ENCODE peak calls at places on chromosomes 1 and 21, in seven cellular contexts. S is suprapubic skin, W is HL-60, I is Panc1, O is spleen, K is GM12878, M is SK-N-SH. G is an unnamed sample.

GRCh38 chr1:214037468-214037867 is 49.7 kb downstream of the PROX1 start:
- DNase-seq in S (no peak), W (no peak), I (no peak), O (no peak), K (no peak), M (no peak), G (no peak)

GRCh38 chr1:36534711-36535412 is 52.1 kb upstream of the CSF3R start:
- DNase-seq in S (peak; percentile 28), W (no peak), I (no peak), O (no peak), K (no peak), M (no peak), G (no peak)

GRCh38 chr1:33654267-33654832 is 181.9 kb downstream of the ZSCAN20 start:
- DNase-seq in S (no peak), W (no peak), I (no peak), O (no peak), K (no peak), M (peak; percentile 42), G (no peak)

GRCh38 chr1:110475358-110476027 is 24.5 kb downstream of the PROK1 start:
- DNase-seq in S (no peak), W (no peak), I (no peak), O (peak; percentile 52), K (no peak), M (no peak), G (no peak)

GRCh38 chr1:30505853-30506784 is 217.3 kb downstream of the MATN1 start:
- DNase-seq in S (no peak), W (no peak), I (no peak), O (no peak), K (no peak), M (no peak), G (peak; percentile 21)

GRCh38 chr1:157697781-157698569 is 2.6 kb downstream of the FCRL3 start:
- DNase-seq in S (no peak), W (no peak), I (no peak), O (no peak), K (no peak), M (no peak), G (no peak)

GRCh38 chr21:15023782-15024181 is 41.0 kb downstream of the NRIP1 start:
- DNase-seq in S (no peak), W (no peak), I (no peak), O (no peak), K (no peak), M (no peak), G (no peak)

GRCh38 chr1:101108123-101108522 is 82.5 kb upstream of the DPH5 start:
- DNase-seq in S (no peak), W (no peak), I (no peak), O (no peak), K (no peak), M (no peak), G (no peak)

GRCh38 chr21:31557956-31558838 is 101.3 kb upstream of the SOD1 start:
- DNase-seq in S (no peak), W (no peak), I (no peak), O (peak; percentile 78), K (no peak), M (peak; percentile 84), G (no peak)

GRCh38 chr1:51953079-51953478 is 37.4 kb downstream of the RAB3B start:
- DNase-seq in S (no peak), W (no peak), I (no peak), O (no peak), K (peak; percentile 23), M (no peak), G (no peak)

GRCh38 chr1:30675761-30676160 is 47.6 kb downstream of the MATN1 start:
- DNase-seq in S (no peak), W (peak; percentile 12), I (no peak), O (no peak), K (no peak), M (no peak), G (no peak)

GRCh38 chr1:235266325-235266724 is 61.7 kb downstream of the ARID4B start:
- DNase-seq in S (no peak), W (no peak), I (no peak), O (no peak), K (no peak), M (peak; percentile 34), G (no peak)

GRCh38 chr1:12542596-12543592 is 75.1 kb downstream of the DHRS3 start:
- DNase-seq in S (no peak), W (no peak), I (no peak), O (peak; percentile 11), K (no peak), M (no peak), G (no peak)

GRCh38 chr1:2982615-2983318 is 38.5 kb upstream of the ACTRT2 start:
- DNase-seq in S (peak; percentile 46), W (no peak), I (no peak), O (peak; percentile 59), K (no peak), M (no peak), G (no peak)

GRCh38 chr1:233328661-233329498 is 1.4 kb downstream of the MAP3K21 start:
- DNase-seq in S (peak; percentile 61), W (no peak), I (no peak), O (no peak), K (no peak), M (no peak), G (peak; percentile 29)

GRCh38 chr1:23303524-23303923 is 40.6 kb downstream of the HNRNPR start:
- DNase-seq in S (no peak), W (no peak), I (no peak), O (no peak), K (no peak), M (no peak), G (no peak)

GRCh38 chr1:90144820-90145219 is 149.9 kb downstream of the ZNF326 start:
- DNase-seq in S (no peak), W (no peak), I (no peak), O (no peak), K (no peak), M (no peak), G (no peak)

GRCh38 chr1:166470465-166470864 is 303.7 kb upstream of the FAM78B start:
- DNase-seq in S (no peak), W (no peak), I (no peak), O (no peak), K (no peak), M (no peak), G (no peak)

GRCh38 chr1:31735571-31735970 is 28.6 kb downstream of the ADGRB2 start:
- DNase-seq in S (no peak), W (no peak), I (no peak), O (no peak), K (no peak), M (no peak), G (no peak)

GRCh38 chr1:17551755-17552234 is 12.3 kb downstream of the ARHGEF10L start:
- DNase-seq in S (no peak), W (no peak), I (no peak), O (no peak), K (no peak), M (peak; percentile 89), G (peak; percentile 71)

GRCh38 chr1:11134352-11135266 is 34.9 kb upstream of the EXOSC10 start:
- DNase-seq in S (no peak), W (no peak), I (no peak), O (no peak), K (no peak), M (peak; percentile 78), G (no peak)

GRCh38 chr1:226550671-226551041 is 2.1 kb downstream of the STUM start:
- DNase-seq in S (no peak), W (no peak), I (no peak), O (no peak), K (no peak), M (no peak), G (no peak)

GRCh38 chr1:226553594-226554279 is 5.2 kb downstream of the STUM start:
- DNase-seq in S (no peak), W (no peak), I (no peak), O (no peak), K (no peak), M (no peak), G (no peak)

GRCh38 chr1:226549937-226550670 is 1.5 kb downstream of the STUM start:
- DNase-seq in S (no peak), W (no peak), I (no peak), O (no peak), K (no peak), M (peak; percentile 84), G (peak; percentile 68)

GRCh38 chr1:226551299-226551698 is 2.7 kb downstream of the STUM start:
- DNase-seq in S (no peak), W (no peak), I (no peak), O (no peak), K (no peak), M (no peak), G (no peak)

GRCh38 chr1:226552061-226552460 is 3.5 kb downstream of the STUM start:
- DNase-seq in S (no peak), W (no peak), I (no peak), O (no peak), K (no peak), M (no peak), G (no peak)
- TF ChIP-seq POLR2AphosphoS5 in S (no peak), W (no peak), I (no peak), O (no peak), K (no peak), M (no peak), G (no peak)

DNA sequence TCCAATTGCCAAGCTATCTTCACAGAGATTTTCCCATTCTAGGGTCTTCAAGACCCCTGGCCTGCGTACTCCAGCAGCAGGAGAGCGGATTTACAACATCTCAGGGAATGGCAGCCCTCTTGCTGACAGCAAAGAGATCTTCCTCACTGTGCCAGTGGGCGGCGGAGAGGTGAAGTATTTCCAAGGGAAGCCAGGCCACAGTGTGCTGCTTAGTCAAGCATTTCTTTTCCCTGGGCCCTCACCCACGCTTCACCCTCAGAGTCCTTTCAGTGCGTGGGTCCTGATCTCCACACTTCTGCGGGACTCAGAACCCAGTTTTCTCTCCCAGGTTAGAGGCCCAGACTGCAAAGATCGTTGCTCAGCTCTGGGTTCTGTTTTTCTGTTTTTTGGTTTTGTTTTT is 13.1 kb downstream of the CDCA8 start:
- DNase-seq in S (no peak), W (no peak), I (no peak), O (no peak), K (no peak), M (no peak), G (no peak)
- H3K27ac ChIP-seq in S (no peak overlapping the region), W (no peak overlapping the region), I (no peak overlapping the region), O (no peak overlapping the region), K (peak overlapping the region; percentile 28), M (no peak overlapping the region), G (no peak overlapping the region)

GRCh38 chr1:66302184-66302742 is 231.7 kb upstream of the SGIP1 start:
- DNase-seq in S (no peak), W (no peak), I (no peak), O (no peak), K (no peak), M (no peak), G (no peak)
- TF ChIP-seq POLR2AphosphoS5 in S (no peak), W (no peak), I (no peak), O (no peak), K (no peak), M (no peak), G (no peak)

DNA sequence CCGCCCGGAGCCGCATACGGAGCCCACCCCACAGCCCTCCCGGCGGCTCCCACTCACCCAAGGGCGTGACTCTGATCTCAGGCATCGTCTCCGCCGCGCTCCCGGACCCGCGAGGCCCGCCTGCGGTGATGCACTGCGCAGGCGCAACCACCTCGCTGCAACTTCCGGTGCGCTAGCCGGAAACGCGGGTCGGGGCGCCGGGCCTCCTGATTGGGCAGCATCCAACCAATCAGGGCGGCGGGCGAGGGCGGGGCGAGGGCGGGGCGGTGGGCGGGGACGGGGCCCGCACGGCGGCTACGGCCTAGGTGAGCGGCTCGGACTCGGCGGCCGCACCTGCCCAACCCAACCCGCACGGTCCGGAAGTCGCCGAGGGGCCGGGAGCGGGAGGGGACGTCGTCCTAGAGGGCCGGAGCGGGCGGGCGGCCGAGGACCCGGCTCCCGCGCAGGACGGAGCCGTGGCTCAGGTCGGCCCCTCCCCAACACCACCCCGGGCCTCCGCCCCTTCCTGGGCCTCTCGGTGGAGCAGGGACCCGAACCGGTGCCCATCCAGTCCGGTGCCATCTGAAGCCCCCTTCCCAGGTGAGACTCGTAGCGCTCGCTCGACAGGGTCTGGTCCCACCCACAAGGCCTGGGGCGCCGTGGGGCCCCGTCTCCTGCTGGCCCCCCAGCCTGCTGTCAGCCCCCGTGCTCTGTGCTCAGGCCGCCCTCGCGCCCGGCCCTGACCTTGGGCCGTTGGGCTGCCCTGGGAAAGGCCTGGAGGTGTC is at the start of the genes CPTP and INTS11:
- DNase-seq in S (peak; percentile 97), W (peak; percentile 87), I (no peak), O (peak; percentile 95), K (peak; percentile 61), M (peak; percentile 99), G (peak; percentile 95)
- H3K27ac ChIP-seq in S (peak within 1 kb of the TSS; percentile 89), W (peak within 1 kb of the TSS; percentile 79), I (peak within 1 kb of the TSS; percentile 91), O (peak within 1 kb of the TSS; percentile 81), K (peak within 1 kb of the TSS; percentile 82), M (peak within 1 kb of the TSS; percentile 66), G (peak within 1 kb of the TSS; percentile 96)

G was measured in stomach.